ENCODE peak calls at places on chromosome 4, in four cellular contexts. W is HepG2, K is K562, V is GM12878. Q is an unnamed sample.

GRCh38 chr4:173499568-173500535 is 30.2 kb downstream of the HAND2 start:
- DNase-seq in W (no peak), K (no peak), V (no peak), Q (no peak)

GRCh38 chr4:107183155-107183774 is 147.2 kb upstream of the DKK2 start:
- DNase-seq in W (peak; percentile 67), K (peak; percentile 50), V (peak; percentile 3), Q (peak; percentile 69)

GRCh38 chr4:157075811-157076577 is at the start of gene GLRB:
- DNase-seq in W (no peak), K (no peak), V (no peak), Q (peak; percentile 45)

GRCh38 chr4:107870916-107871786 is 46.4 kb downstream of the SGMS2 start:
- DNase-seq in W (peak; percentile 14), K (no peak), V (no peak), Q (peak; percentile 74)

GRCh38 chr4:85127653-85128052 is 161.2 kb upstream of the WDFY3 start:
- DNase-seq in W (peak; percentile 34), K (peak; percentile 61), V (no peak), Q (peak; percentile 17)

GRCh38 chr4:109846395-109847098 is 1.4 kb upstream of the LRIT3 start:
- DNase-seq in W (no peak), K (no peak), V (no peak), Q (peak; percentile 19)

GRCh38 chr4:130563185-130563890 is 1467.4 kb downstream of the C4orf33 start:
- DNase-seq in W (peak; percentile 8), K (no peak), V (no peak), Q (peak; percentile 73)

GRCh38 chr4:119057417-119057816 is 78.2 kb upstream of the MYOZ2 start:
- DNase-seq in W (no peak), K (no peak), V (no peak), Q (no peak)

GRCh38 chr4:109005523-109005922 is 242.7 kb upstream of the ETNPPL start:
- DNase-seq in W (no peak), K (no peak), V (no peak), Q (no peak)

GRCh38 chr4:26596843-26597242 is 13.0 kb downstream of the TBC1D19 start:
- DNase-seq in W (no peak), K (no peak), V (no peak), Q (no peak)

GRCh38 chr4:137414802-137415201 is 117.5 kb downstream of the PCDH18 start:
- DNase-seq in W (no peak), K (no peak), V (no peak), Q (no peak)

GRCh38 chr4:123833156-123833555 is 436.6 kb downstream of the SPRY1 start:
- DNase-seq in W (no peak), K (no peak), V (no peak), Q (peak; percentile 70)

GRCh38 chr4:11106190-11106589 is 322.5 kb downstream of the HS3ST1 start:
- DNase-seq in W (no peak), K (no peak), V (no peak), Q (no peak)

GRCh38 chr4:16224264-16224663 is 2.0 kb downstream of the TAPT1 start:
- DNase-seq in W (peak; percentile 57), K (peak; percentile 22), V (no peak), Q (no peak)

GRCh38 chr4:68349361-68350360 is at the start of gene YTHDC1:
- DNase-seq in W (peak; percentile 90), K (peak; percentile 89), V (peak; percentile 81), Q (peak; percentile 98)

DNA sequence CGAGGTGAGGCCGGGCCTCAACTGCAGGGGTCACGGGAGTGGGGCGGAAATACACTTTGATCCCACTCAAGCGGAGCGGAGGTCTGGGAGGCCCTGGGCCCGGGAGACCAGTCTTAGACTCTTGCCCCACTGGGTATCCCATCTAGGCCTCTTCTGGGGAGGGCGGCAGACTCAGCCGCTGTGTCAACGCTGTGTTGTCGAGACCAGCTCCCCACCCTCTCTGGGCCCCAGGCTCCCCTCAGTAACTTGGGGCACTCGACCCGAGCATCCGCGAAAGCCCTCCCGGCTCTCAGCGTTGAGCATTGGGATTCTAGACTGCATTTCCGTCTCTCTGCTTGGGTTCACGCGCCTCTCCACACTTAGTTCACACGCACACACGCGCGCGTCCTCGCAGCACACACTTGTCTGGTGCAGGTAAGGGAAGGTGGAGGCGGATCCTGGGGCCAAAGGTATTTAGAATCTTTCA is 1.7 kb downstream of the NKX3-2 start:
- DNase-seq in W (no peak), K (no peak), V (no peak), Q (no peak)
- TF ChIP-seq MYC in W (no peak), K (no peak), V (no peak), Q (no peak)

GRCh38 chr4:4860803-4861591 is 1.5 kb downstream of the MSX1 start:
- DNase-seq in W (peak; percentile 29), K (no peak), V (no peak), Q (peak; percentile 51)
- TF ChIP-seq CTCF in W (no peak), K (no peak), V (no peak), Q (no peak)

GRCh38 chr4:6199344-6199921 is 916 bp downstream of the JAKMIP1 start:
- DNase-seq in W (no peak), K (no peak), V (no peak), Q (no peak)
- TF ChIP-seq EZH2 in W (no peak), K (no peak), V (no peak), Q (peak; percentile 38)

GRCh38 chr4:160353548-160353947 is 1250.7 kb downstream of the RAPGEF2 start:
- DNase-seq in W (no peak), K (no peak), V (no peak), Q (no peak)

GRCh38 chr4:160347197-160347596 is 1244.3 kb downstream of the RAPGEF2 start:
- DNase-seq in W (no peak), K (no peak), V (no peak), Q (no peak)

GRCh38 chr4:160352637-160353036 is 1249.8 kb downstream of the RAPGEF2 start:
- DNase-seq in W (no peak), K (no peak), V (no peak), Q (no peak)

DNA sequence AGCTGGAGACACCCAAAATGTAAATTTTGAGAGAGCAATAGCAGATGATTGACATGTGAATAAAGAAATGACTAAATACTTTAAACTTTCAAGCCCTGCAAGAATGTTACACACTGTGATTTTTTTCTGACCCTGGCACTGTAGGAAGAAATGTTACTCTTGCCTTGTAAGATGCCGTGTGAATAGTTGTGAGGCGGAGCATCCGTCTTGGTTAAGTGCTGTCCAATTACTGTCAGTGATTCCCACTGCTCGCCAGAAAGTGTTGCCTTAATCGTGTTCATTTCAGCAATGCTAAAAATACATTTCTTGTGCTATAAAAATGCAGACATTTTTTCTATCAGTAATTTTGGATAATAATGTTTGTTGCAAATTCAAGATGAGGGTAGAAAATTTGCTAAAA is 1248.1 kb downstream of the RAPGEF2 start:
- DNase-seq in W (no peak), K (no peak), V (no peak), Q (no peak)
- TF ChIP-seq MYC in W (no peak), K (no peak), V (no peak), Q (no peak)

Q was measured in endothelial cell of umbilical vein.